ENCODE peak calls at places on chromosomes 7 and 10, in eight cellular contexts. P is GM23248; C is AG04450; F is MV-4-11; Y is T follicular helper cell; D is activated T-cell treated with anti-CD3 and anti-CD28 coated beads, Interleukin-2, amount 50 U/mL, for 4 hours; V is stimulated activated naive CD4-positive, alpha-beta T cell; Z is RPMI7951. Q is an unnamed sample.

GRCh38 chr7:6252748-6253147 is 19.7 kb downstream of the CYTH3 start:
- DNase-seq in C (no peak), Y (no peak), D (no peak), P (peak; percentile 73), V (no peak), F (no peak), Z (peak; percentile 60), Q (no peak)

GRCh38 chr10:122149138-122149606 is 121.9 kb upstream of the BTBD16 start:
- DNase-seq in D (no peak), C (no peak), P (no peak), F (no peak), V (no peak), Z (peak; percentile 32), Y (no peak), Q (no peak)

GRCh38 chr10:44627591-44628354 is 242.9 kb upstream of the CXCL12 start:
- DNase-seq in V (no peak), F (no peak), P (peak; percentile 90), D (no peak), C (peak; percentile 36), Z (peak; percentile 76), Y (no peak), Q (no peak)

GRCh38 chr10:122301811-122302115 is 30.7 kb downstream of the BTBD16 start:
- DNase-seq in D (no peak), Z (no peak), P (no peak), F (no peak), Y (no peak), V (no peak), C (no peak), Q (no peak)

GRCh38 chr10:86659721-86660438 is 5.5 kb downstream of the OPN4 start:
- DNase-seq in Y (no peak), V (no peak), C (no peak), D (no peak), Z (no peak), F (peak; percentile 74), P (no peak), Q (no peak)

GRCh38 chr7:25731035-25731880 is 420.7 kb upstream of the NFE2L3 start:
- DNase-seq in C (no peak), D (no peak), P (no peak), Z (no peak), Y (no peak), V (no peak), F (no peak), Q (no peak)

GRCh38 chr10:14617850-14618249 is 156.8 kb downstream of the FAM107B start:
- DNase-seq in Z (peak; percentile 51), P (peak; percentile 82), D (no peak), V (no peak), F (peak; percentile 93), Y (no peak), C (no peak), Q (no peak)

GRCh38 chr7:134811798-134812197 is 32.4 kb downstream of the CALD1 start:
- DNase-seq in P (peak; percentile 54), Z (peak; percentile 44), C (no peak), D (no peak), Y (no peak), F (no peak), V (no peak), Q (no peak)

Q was measured in stomach.